ENCODE peak calls at places on chromosome 7, in seven cellular contexts. One of them, this sample, is unnamed.

GRCh38 chr7:132225216-132226030 is 350.8 kb downstream of the PLXNA4 start:
- DNase-seq in fibroblast of the aortic adventitia: no peak
- DNase-seq in right cardiac atrium: no peak
- DNase-seq in dorsolateral prefrontal cortex: no peak
- DNase-seq in mesenchymal stem cell: no peak
- DNase-seq in DND-41: no peak
- DNase-seq in GM23248: no peak
- DNase-seq in this sample: no peak

GRCh38 chr7:38453187-38453586 is 178.0 kb downstream of the AMPH start:
- DNase-seq in fibroblast of the aortic adventitia: no peak
- DNase-seq in right cardiac atrium: no peak
- DNase-seq in dorsolateral prefrontal cortex: no peak
- DNase-seq in mesenchymal stem cell: no peak
- DNase-seq in DND-41: no peak
- DNase-seq in GM23248: peak; percentile 9
- DNase-seq in this sample: no peak

GRCh38 chr7:123548406-123548805 is 9.2 kb downstream of the NDUFA5 start:
- DNase-seq in fibroblast of the aortic adventitia: no peak
- DNase-seq in right cardiac atrium: no peak
- DNase-seq in dorsolateral prefrontal cortex: no peak
- DNase-seq in mesenchymal stem cell: no peak
- DNase-seq in DND-41: no peak
- DNase-seq in GM23248: peak; percentile 31
- DNase-seq in this sample: no peak

GRCh38 chr7:13416544-13416943 is 572.9 kb downstream of the ETV1 start:
- DNase-seq in fibroblast of the aortic adventitia: no peak
- DNase-seq in right cardiac atrium: no peak
- DNase-seq in dorsolateral prefrontal cortex: no peak
- DNase-seq in mesenchymal stem cell: no peak
- DNase-seq in DND-41: no peak
- DNase-seq in GM23248: no peak
- DNase-seq in this sample: no peak

GRCh38 chr7:73606801-73607691 is 17.3 kb downstream of the MLXIPL start:
- DNase-seq in fibroblast of the aortic adventitia: peak; percentile 42
- DNase-seq in right cardiac atrium: peak; percentile 80
- DNase-seq in dorsolateral prefrontal cortex: peak; percentile 50
- DNase-seq in mesenchymal stem cell: peak; percentile 45
- DNase-seq in DND-41: peak; percentile 64
- DNase-seq in GM23248: peak; percentile 53
- DNase-seq in this sample: no peak

GRCh38 chr7:119660085-119660484 is 612.9 kb upstream of the KCND2 start:
- DNase-seq in fibroblast of the aortic adventitia: peak; percentile 6
- DNase-seq in right cardiac atrium: no peak
- DNase-seq in dorsolateral prefrontal cortex: no peak
- DNase-seq in mesenchymal stem cell: no peak
- DNase-seq in DND-41: no peak
- DNase-seq in GM23248: no peak
- DNase-seq in this sample: no peak

GRCh38 chr7:158033196-158033595 is 554.4 kb downstream of the PTPRN2 start:
- DNase-seq in fibroblast of the aortic adventitia: no peak
- DNase-seq in right cardiac atrium: no peak
- DNase-seq in dorsolateral prefrontal cortex: no peak
- DNase-seq in mesenchymal stem cell: no peak
- DNase-seq in DND-41: no peak
- DNase-seq in GM23248: no peak
- DNase-seq in this sample: no peak

GRCh38 chr7:26183545-26184282 is 16.8 kb downstream of the HNRNPA2B1 start:
- DNase-seq in fibroblast of the aortic adventitia: no peak
- DNase-seq in right cardiac atrium: no peak
- DNase-seq in dorsolateral prefrontal cortex: no peak
- DNase-seq in mesenchymal stem cell: no peak
- DNase-seq in DND-41: no peak
- DNase-seq in GM23248: no peak
- DNase-seq in this sample: no peak

GRCh38 chr7:149770728-149771127 is 2.7 kb downstream of the ZNF467 start:
- DNase-seq in fibroblast of the aortic adventitia: no peak
- DNase-seq in right cardiac atrium: peak; percentile 19
- DNase-seq in dorsolateral prefrontal cortex: no peak
- DNase-seq in mesenchymal stem cell: no peak
- DNase-seq in DND-41: no peak
- DNase-seq in GM23248: no peak
- DNase-seq in this sample: no peak

GRCh38 chr7:129343099-129343700 is 91.0 kb upstream of the STRIP2 start:
- DNase-seq in fibroblast of the aortic adventitia: peak; percentile 72
- DNase-seq in right cardiac atrium: no peak
- DNase-seq in dorsolateral prefrontal cortex: no peak
- DNase-seq in mesenchymal stem cell: peak; percentile 50
- DNase-seq in DND-41: peak; percentile 15
- DNase-seq in GM23248: peak; percentile 61
- DNase-seq in this sample: peak; percentile 50

GRCh38 chr7:125316451-125316850 is 386.8 kb upstream of the POT1 start:
- DNase-seq in fibroblast of the aortic adventitia: no peak
- DNase-seq in right cardiac atrium: no peak
- DNase-seq in dorsolateral prefrontal cortex: no peak
- DNase-seq in mesenchymal stem cell: peak; percentile 37
- DNase-seq in DND-41: no peak
- DNase-seq in GM23248: no peak
- DNase-seq in this sample: peak; percentile 66

GRCh38 chr7:42107484-42107883 is 129.5 kb downstream of the GLI3 start:
- DNase-seq in fibroblast of the aortic adventitia: peak; percentile 85
- DNase-seq in right cardiac atrium: no peak
- DNase-seq in dorsolateral prefrontal cortex: no peak
- DNase-seq in mesenchymal stem cell: no peak
- DNase-seq in DND-41: no peak
- DNase-seq in GM23248: peak; percentile 84
- DNase-seq in this sample: no peak

GRCh38 chr7:139522830-139523198 is 671 bp upstream of the CLEC2L start:
- DNase-seq in fibroblast of the aortic adventitia: no peak
- DNase-seq in right cardiac atrium: no peak
- DNase-seq in dorsolateral prefrontal cortex: no peak
- DNase-seq in mesenchymal stem cell: no peak
- DNase-seq in DND-41: no peak
- DNase-seq in GM23248: no peak
- DNase-seq in this sample: no peak

GRCh38 chr7:44977304-44977858 is 1.4 kb downstream of the MYO1G start:
- DNase-seq in fibroblast of the aortic adventitia: no peak
- DNase-seq in right cardiac atrium: no peak
- DNase-seq in dorsolateral prefrontal cortex: no peak
- DNase-seq in mesenchymal stem cell: no peak
- DNase-seq in DND-41: peak; percentile 41
- DNase-seq in GM23248: peak; percentile 35
- DNase-seq in this sample: no peak

GRCh38 chr7:12244129-12244528 is 33.0 kb downstream of the TMEM106B start:
- DNase-seq in fibroblast of the aortic adventitia: peak; percentile 8
- DNase-seq in right cardiac atrium: peak; percentile 28
- DNase-seq in dorsolateral prefrontal cortex: no peak
- DNase-seq in mesenchymal stem cell: peak; percentile 33
- DNase-seq in DND-41: no peak
- DNase-seq in GM23248: peak; percentile 26
- DNase-seq in this sample: no peak

GRCh38 chr7:136009488-136010079 is 32.4 kb upstream of the MTPN start:
- DNase-seq in fibroblast of the aortic adventitia: peak; percentile 75
- DNase-seq in right cardiac atrium: no peak
- DNase-seq in dorsolateral prefrontal cortex: no peak
- DNase-seq in mesenchymal stem cell: peak; percentile 56
- DNase-seq in DND-41: no peak
- DNase-seq in GM23248: peak; percentile 74
- DNase-seq in this sample: peak; percentile 32

GRCh38 chr7:116981887-116982430 is 28.7 kb downstream of the ST7 start:
- DNase-seq in fibroblast of the aortic adventitia: no peak
- DNase-seq in right cardiac atrium: no peak
- DNase-seq in dorsolateral prefrontal cortex: no peak
- DNase-seq in mesenchymal stem cell: no peak
- DNase-seq in DND-41: no peak
- DNase-seq in GM23248: no peak
- DNase-seq in this sample: no peak

GRCh38 chr7:26497801-26498596 is 206.3 kb downstream of the SNX10 start:
- DNase-seq in fibroblast of the aortic adventitia: no peak
- DNase-seq in right cardiac atrium: no peak
- DNase-seq in dorsolateral prefrontal cortex: no peak
- DNase-seq in mesenchymal stem cell: peak; percentile 5
- DNase-seq in DND-41: no peak
- DNase-seq in GM23248: no peak
- DNase-seq in this sample: no peak

GRCh38 chr7:134901389-134902020 is 84.8 kb upstream of the AGBL3 start:
- DNase-seq in fibroblast of the aortic adventitia: no peak
- DNase-seq in right cardiac atrium: no peak
- DNase-seq in dorsolateral prefrontal cortex: no peak
- DNase-seq in mesenchymal stem cell: no peak
- DNase-seq in DND-41: no peak
- DNase-seq in GM23248: peak; percentile 25
- DNase-seq in this sample: no peak

GRCh38 chr7:94367940-94368339 is 26.8 kb upstream of the COL1A2 start:
- DNase-seq in fibroblast of the aortic adventitia: peak; percentile 90
- DNase-seq in right cardiac atrium: no peak
- DNase-seq in dorsolateral prefrontal cortex: no peak
- DNase-seq in mesenchymal stem cell: no peak
- DNase-seq in DND-41: no peak
- DNase-seq in GM23248: peak; percentile 81
- DNase-seq in this sample: no peak

GRCh38 chr7:84389242-84389641 is 194.7 kb upstream of the SEMA3A start:
- DNase-seq in fibroblast of the aortic adventitia: no peak
- DNase-seq in right cardiac atrium: no peak
- DNase-seq in dorsolateral prefrontal cortex: no peak
- DNase-seq in mesenchymal stem cell: no peak
- DNase-seq in DND-41: no peak
- DNase-seq in GM23248: no peak
- DNase-seq in this sample: no peak

GRCh38 chr7:105677803-105678583 is 96.7 kb upstream of the EFCAB10 start:
- DNase-seq in fibroblast of the aortic adventitia: no peak
- DNase-seq in right cardiac atrium: no peak
- DNase-seq in dorsolateral prefrontal cortex: no peak
- DNase-seq in mesenchymal stem cell: no peak
- DNase-seq in DND-41: peak; percentile 84
- DNase-seq in GM23248: peak; percentile 6
- DNase-seq in this sample: peak; percentile 79
- H3K4me3 ChIP-seq in fibroblast of the aortic adventitia: no peak overlapping the region
- H3K4me3 ChIP-seq in right cardiac atrium: peak overlapping the region; percentile 0
- H3K4me3 ChIP-seq in dorsolateral prefrontal cortex: peak overlapping the region; percentile 55
- H3K4me3 ChIP-seq in mesenchymal stem cell: no peak overlapping the region
- H3K4me3 ChIP-seq in DND-41: peak overlapping the region; percentile 56
- H3K4me3 ChIP-seq in GM23248: peak overlapping the region; percentile 60
- H3K4me3 ChIP-seq in this sample: peak overlapping the region; percentile 66

GRCh38 chr7:130894146-130895005 is 160.4 kb upstream of the KLF14 start:
- DNase-seq in fibroblast of the aortic adventitia: peak; percentile 63
- DNase-seq in right cardiac atrium: peak; percentile 77
- DNase-seq in dorsolateral prefrontal cortex: no peak
- DNase-seq in mesenchymal stem cell: peak; percentile 77
- DNase-seq in DND-41: peak; percentile 73
- DNase-seq in GM23248: peak; percentile 84
- DNase-seq in this sample: peak; percentile 77
- H3K4me3 ChIP-seq in fibroblast of the aortic adventitia: peak overlapping the region; percentile 10
- H3K4me3 ChIP-seq in right cardiac atrium: no peak overlapping the region
- H3K4me3 ChIP-seq in dorsolateral prefrontal cortex: no peak overlapping the region
- H3K4me3 ChIP-seq in mesenchymal stem cell: no peak overlapping the region
- H3K4me3 ChIP-seq in DND-41: no peak overlapping the region
- H3K4me3 ChIP-seq in GM23248: peak overlapping the region; percentile 23
- H3K4me3 ChIP-seq in this sample: no peak overlapping the region

GRCh38 chr7:6530626-6531491 is 20.4 kb downstream of the GRID2IP start:
- DNase-seq in fibroblast of the aortic adventitia: no peak
- DNase-seq in right cardiac atrium: no peak
- DNase-seq in dorsolateral prefrontal cortex: no peak
- DNase-seq in mesenchymal stem cell: no peak
- DNase-seq in DND-41: peak; percentile 62
- DNase-seq in GM23248: no peak
- DNase-seq in this sample: peak; percentile 52

GRCh38 chr7:6531492-6532279 is 19.6 kb downstream of the GRID2IP start:
- DNase-seq in fibroblast of the aortic adventitia: no peak
- DNase-seq in right cardiac atrium: no peak
- DNase-seq in dorsolateral prefrontal cortex: no peak
- DNase-seq in mesenchymal stem cell: no peak
- DNase-seq in DND-41: no peak
- DNase-seq in GM23248: no peak
- DNase-seq in this sample: no peak

GRCh38 chr7:6529643-6530042 is 21.6 kb downstream of the GRID2IP start:
- DNase-seq in fibroblast of the aortic adventitia: no peak
- DNase-seq in right cardiac atrium: no peak
- DNase-seq in dorsolateral prefrontal cortex: no peak
- DNase-seq in mesenchymal stem cell: no peak
- DNase-seq in DND-41: no peak
- DNase-seq in GM23248: no peak
- DNase-seq in this sample: no peak

GRCh38 chr7:6533893-6534804 is 17.1 kb downstream of the GRID2IP start:
- DNase-seq in fibroblast of the aortic adventitia: no peak
- DNase-seq in right cardiac atrium: no peak
- DNase-seq in dorsolateral prefrontal cortex: no peak
- DNase-seq in mesenchymal stem cell: no peak
- DNase-seq in DND-41: no peak
- DNase-seq in GM23248: no peak
- DNase-seq in this sample: no peak

DNA sequence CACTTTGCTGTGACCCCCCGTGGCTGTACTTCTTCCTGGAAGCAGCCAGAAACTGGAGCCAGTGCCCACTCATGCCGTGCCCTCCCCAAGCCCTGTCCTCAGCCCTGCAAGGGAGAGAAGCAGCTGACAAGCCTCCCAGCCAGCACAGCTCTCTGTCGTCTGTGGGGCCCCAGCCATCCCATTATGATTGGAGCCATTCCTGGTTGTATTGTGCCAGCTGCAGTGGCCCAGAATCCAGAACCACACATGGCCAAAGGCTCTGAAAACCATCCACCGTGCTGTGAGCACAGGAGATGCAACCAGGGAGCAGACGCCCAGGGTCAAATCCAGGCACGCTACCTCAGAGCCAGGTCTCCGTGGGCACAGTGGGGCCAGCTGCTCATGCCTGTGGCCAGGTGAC is 18.7 kb downstream of the GRID2IP start:
- DNase-seq in fibroblast of the aortic adventitia: no peak
- DNase-seq in right cardiac atrium: no peak
- DNase-seq in dorsolateral prefrontal cortex: no peak
- DNase-seq in mesenchymal stem cell: no peak
- DNase-seq in DND-41: no peak
- DNase-seq in GM23248: no peak
- DNase-seq in this sample: no peak
- H3K4me3 ChIP-seq in fibroblast of the aortic adventitia: no peak overlapping the region
- H3K4me3 ChIP-seq in right cardiac atrium: no peak overlapping the region
- H3K4me3 ChIP-seq in dorsolateral prefrontal cortex: no peak overlapping the region
- H3K4me3 ChIP-seq in mesenchymal stem cell: no peak overlapping the region
- H3K4me3 ChIP-seq in DND-41: no peak overlapping the region
- H3K4me3 ChIP-seq in GM23248: no peak overlapping the region
- H3K4me3 ChIP-seq in this sample: no peak overlapping the region

DNA sequence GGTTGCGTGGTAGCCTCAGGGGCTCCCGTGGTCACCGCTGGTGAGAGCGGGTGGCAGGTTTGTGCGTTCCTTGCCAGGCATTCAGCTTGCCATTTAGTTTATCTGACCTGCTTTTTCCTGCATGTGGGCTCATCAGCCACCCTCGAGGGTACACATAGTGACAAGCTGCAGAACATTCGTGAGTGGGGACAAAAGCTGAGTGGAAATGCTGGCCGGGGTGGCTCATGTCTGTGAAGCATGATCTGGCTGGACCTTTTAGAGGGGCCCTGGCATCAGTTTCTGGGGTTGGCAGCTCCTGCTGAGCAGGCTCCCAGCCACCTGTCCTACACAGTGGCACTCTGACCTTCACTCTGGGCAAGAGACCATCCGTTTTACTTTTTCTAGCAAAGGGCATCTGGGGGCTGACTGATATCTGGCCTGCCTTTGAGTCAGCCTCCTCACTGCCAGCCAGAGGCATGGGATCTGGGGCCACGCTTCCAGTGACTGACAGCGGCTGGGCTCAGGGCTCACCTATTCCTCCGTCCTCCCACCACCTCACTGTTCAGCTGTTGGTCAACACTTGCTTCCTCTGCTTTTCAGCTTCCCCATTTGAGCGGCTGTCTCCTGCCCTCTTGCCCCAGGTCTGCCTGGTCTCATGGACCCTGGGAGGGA is 75.0 kb downstream of the LANCL2 start:
- DNase-seq in fibroblast of the aortic adventitia: no peak
- DNase-seq in right cardiac atrium: no peak
- DNase-seq in dorsolateral prefrontal cortex: no peak
- DNase-seq in mesenchymal stem cell: no peak
- DNase-seq in DND-41: no peak
- DNase-seq in GM23248: no peak
- DNase-seq in this sample: no peak
- H3K4me3 ChIP-seq in fibroblast of the aortic adventitia: no peak overlapping the region
- H3K4me3 ChIP-seq in right cardiac atrium: no peak overlapping the region
- H3K4me3 ChIP-seq in dorsolateral prefrontal cortex: no peak overlapping the region
- H3K4me3 ChIP-seq in mesenchymal stem cell: no peak overlapping the region
- H3K4me3 ChIP-seq in DND-41: no peak overlapping the region
- H3K4me3 ChIP-seq in GM23248: no peak overlapping the region
- H3K4me3 ChIP-seq in this sample: no peak overlapping the region

This sample was measured in Jurkat, Clone E6-1.